ENCODE peak calls at places on chromosomes 7 and 10, in six cellular contexts. G is HCT116, R is K562, V is Peyer's patch, K is adrenal gland, S is heart left ventricle. X is an unnamed sample.

GRCh38 chr7:74002474-74003017 is 25.4 kb upstream of the ELN start:
- DNase-seq in G (peak; percentile 58), R (no peak), V (no peak), K (peak; percentile 58), S (peak; percentile 83), X (peak; percentile 41)

GRCh38 chr7:85483205-85483604 is 296.3 kb upstream of the SEMA3D start:
- DNase-seq in G (no peak), R (no peak), V (no peak), K (no peak), S (no peak), X (no peak)

GRCh38 chr10:52316500-52316899 is 2.4 kb downstream of the DKK1 start:
- DNase-seq in G (no peak), R (no peak), V (no peak), K (no peak), S (no peak), X (no peak)

GRCh38 chr10:71677261-71677660 is 42.3 kb downstream of the C10orf105 start:
- DNase-seq in G (no peak), R (no peak), V (no peak), K (no peak), S (no peak), X (no peak)

GRCh38 chr7:129009437-129009836 is 45.5 kb downstream of the TNPO3 start:
- DNase-seq in G (no peak), R (no peak), V (no peak), K (no peak), S (no peak), X (no peak)

GRCh38 chr10:11112718-11113117 is 95.0 kb downstream of the CELF2 start:
- DNase-seq in G (no peak), R (no peak), V (no peak), K (no peak), S (no peak), X (no peak)

GRCh38 chr10:13707156-13707881 is 120.6 kb downstream of the PRPF18 start:
- DNase-seq in G (no peak), R (peak; percentile 65), V (no peak), K (peak; percentile 86), S (peak; percentile 86), X (peak; percentile 80)

GRCh38 chr10:28432210-28432676 is 100.7 kb upstream of the WAC start:
- DNase-seq in G (peak; percentile 70), R (peak; percentile 75), V (peak; percentile 17), K (peak; percentile 80), S (no peak), X (peak; percentile 29)

GRCh38 chr7:35416568-35416967 is 162.7 kb upstream of the TBX20 start:
- DNase-seq in G (no peak), R (no peak), V (no peak), K (no peak), S (no peak), X (no peak)

GRCh38 chr10:28711776-28712175 is 34.5 kb downstream of the BAMBI start:
- DNase-seq in G (no peak), R (no peak), V (no peak), K (no peak), S (no peak), X (no peak)

GRCh38 chr7:83166781-83167180 is 4.1 kb upstream of the PCLO start:
- DNase-seq in G (no peak), R (no peak), V (no peak), K (no peak), S (no peak), X (no peak)

GRCh38 chr10:110413049-110413783 is 84.5 kb upstream of the DUSP5 start:
- DNase-seq in G (no peak), R (no peak), V (no peak), K (no peak), S (no peak), X (no peak)

GRCh38 chr7:130649004-130649790 is 19.4 kb downstream of the COPG2 start:
- DNase-seq in G (peak; percentile 68), R (no peak), V (no peak), K (no peak), S (no peak), X (no peak)

GRCh38 chr10:45420453-45421192 is 46.6 kb downstream of the ALOX5 start:
- DNase-seq in G (no peak), R (no peak), V (peak; percentile 78), K (peak; percentile 90), S (peak; percentile 87), X (peak; percentile 69)

GRCh38 chr10:21336476-21337170 is 188.9 kb downstream of the SKIDA1 start:
- DNase-seq in G (peak; percentile 84), R (peak; percentile 84), V (no peak), K (peak; percentile 91), S (peak; percentile 65), X (peak; percentile 24)

GRCh38 chr7:30247546-30248386 is 36.6 kb upstream of the ZNRF2 start:
- DNase-seq in G (no peak), R (no peak), V (no peak), K (no peak), S (no peak), X (no peak)

GRCh38 chr7:27115161-27116018 is 12.9 kb upstream of the HOXA2 start:
- DNase-seq in G (peak; percentile 96), R (no peak), V (no peak), K (no peak), S (no peak), X (no peak)
- TF ChIP-seq POLR2A in G (no peak), R (no peak), V (peak; percentile 37), K (no peak), S (no peak), X (no peak)

GRCh38 chr10:124056337-124056980 is 36.9 kb downstream of the CHST15 start:
- DNase-seq in G (no peak), R (no peak), V (no peak), K (no peak), S (no peak), X (no peak)

GRCh38 chr10:124060148-124060720 is 33.2 kb downstream of the CHST15 start:
- DNase-seq in G (no peak), R (no peak), V (no peak), K (no peak), S (no peak), X (no peak)

GRCh38 chr10:124059552-124059951 is 33.8 kb downstream of the CHST15 start:
- DNase-seq in G (no peak), R (no peak), V (no peak), K (no peak), S (no peak), X (no peak)

GRCh38 chr10:124058346-124059003 is 34.9 kb downstream of the CHST15 start:
- DNase-seq in G (no peak), R (no peak), V (no peak), K (no peak), S (no peak), X (no peak)

GRCh38 chr10:124057580-124057979 is 35.8 kb downstream of the CHST15 start:
- DNase-seq in G (no peak), R (no peak), V (no peak), K (no peak), S (no peak), X (no peak)
- TF ChIP-seq POLR2A in G (no peak), R (no peak), V (no peak), K (no peak), S (no peak), X (no peak)

DNA sequence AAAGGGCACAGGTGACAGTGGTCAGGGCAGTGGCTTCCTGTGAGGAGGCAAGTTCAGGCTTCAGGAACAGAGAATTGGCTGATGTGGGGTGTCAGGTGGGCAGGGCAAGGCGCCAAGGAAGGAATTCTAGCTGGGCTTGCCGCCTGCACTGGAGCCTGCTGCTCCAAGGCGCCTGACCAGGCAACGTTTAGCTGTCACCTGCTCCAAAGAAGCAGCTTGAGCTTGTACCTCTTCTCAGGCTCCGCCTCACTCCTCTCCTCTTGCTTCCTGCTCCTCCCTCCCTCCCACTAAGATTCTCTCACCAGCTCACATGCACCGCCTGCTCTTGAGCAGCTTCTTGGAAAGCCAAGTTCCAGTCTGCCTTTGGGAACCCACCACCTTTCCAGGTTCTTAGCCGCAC is 187.4 kb upstream of the GRB10 start:
- DNase-seq in G (no peak), R (no peak), V (no peak), K (no peak), S (no peak), X (no peak)
- TF ChIP-seq POLR2A in G (no peak), R (no peak), V (no peak), K (no peak), S (no peak), X (no peak)

DNA sequence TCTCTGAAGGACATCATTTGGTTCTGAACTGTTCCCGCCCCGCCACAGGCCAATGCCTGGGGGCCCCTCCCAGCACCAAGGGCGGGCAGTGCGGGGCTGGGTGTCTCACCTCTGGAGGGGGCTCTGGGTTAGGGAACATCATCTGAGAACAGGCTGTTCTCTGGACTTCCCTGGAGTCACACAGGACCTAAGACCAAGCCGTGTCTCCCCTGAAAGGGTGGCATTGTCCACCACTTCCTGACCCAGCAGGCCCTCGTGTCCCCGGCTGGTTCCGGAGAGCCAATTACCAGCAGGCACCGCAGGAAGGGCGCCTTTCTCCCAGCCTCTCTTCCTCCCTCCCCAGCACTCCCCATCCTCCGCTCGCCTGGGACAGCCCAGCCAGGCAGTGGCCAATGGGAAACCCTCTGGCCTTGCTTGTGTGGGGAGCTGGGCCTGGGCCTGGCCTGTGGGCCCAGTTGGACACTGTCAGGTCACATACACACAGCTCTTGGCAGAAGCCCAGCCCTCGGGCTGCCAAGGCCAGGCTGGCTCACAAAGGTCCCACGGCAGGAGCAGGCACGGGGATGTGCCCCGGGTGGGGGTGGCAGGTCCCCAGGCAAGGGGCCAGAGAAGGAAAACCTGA is 119.5 kb downstream of the SPDYE5 start:
- DNase-seq in G (no peak), R (no peak), V (no peak), K (peak; percentile 98), S (peak; percentile 88), X (peak; percentile 45)
- TF ChIP-seq POLR2A in G (no peak), R (no peak), V (no peak), K (peak; percentile 6), S (no peak), X (no peak)

GRCh38 chr7:117673367-117673766 is 193.5 kb downstream of the CFTR start:
- DNase-seq in G (no peak), R (no peak), V (no peak), K (peak; percentile 52), S (no peak), X (no peak)
- TF ChIP-seq POLR2A in G (no peak), R (no peak), V (no peak), K (no peak), S (no peak), X (no peak)

GRCh38 chr10:73460897-73461296 is 27.5 kb upstream of the MSS51 start:
- DNase-seq in G (no peak), R (no peak), V (no peak), K (no peak), S (no peak), X (no peak)

GRCh38 chr10:73459683-73460314 is 26.4 kb upstream of the MSS51 start:
- DNase-seq in G (no peak), R (peak; percentile 17), V (no peak), K (no peak), S (no peak), X (no peak)

DNA sequence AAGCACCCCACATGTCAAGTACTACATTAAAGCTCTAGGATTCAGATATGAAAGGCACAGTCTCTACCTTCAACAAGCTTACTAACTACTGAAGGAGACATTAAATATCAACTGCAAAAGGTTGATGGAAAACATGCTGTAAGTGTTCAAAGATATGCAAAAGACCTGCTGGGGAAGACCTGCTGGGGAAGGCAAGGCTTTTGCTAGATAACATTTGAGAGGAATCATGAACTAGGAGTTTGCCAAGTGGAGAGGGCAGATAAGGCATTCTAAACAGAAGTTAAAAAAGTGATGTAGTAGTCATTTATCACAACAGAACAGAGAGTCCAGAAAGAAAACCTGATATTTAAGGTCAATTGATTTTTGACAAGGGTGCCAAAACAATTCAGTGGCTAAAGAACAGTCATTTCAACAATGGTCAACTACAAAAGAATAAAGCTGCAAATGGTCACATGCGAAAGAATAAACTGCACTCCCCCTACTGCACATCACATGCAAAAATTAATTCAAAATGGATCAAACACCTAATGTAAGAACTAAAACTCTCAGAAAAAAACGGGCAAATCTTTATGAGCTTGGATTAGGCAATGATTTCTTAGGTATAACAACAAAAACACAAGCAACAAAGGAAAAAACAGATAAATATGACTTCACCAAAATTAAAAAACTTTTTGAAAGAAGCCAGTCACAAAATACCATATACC is 23.0 kb upstream of the MSS51 start:
- DNase-seq in G (no peak), R (peak; percentile 93), V (no peak), K (no peak), S (no peak), X (no peak)
- TF ChIP-seq POLR2A in G (no peak), R (no peak), V (no peak), K (no peak), S (no peak), X (no peak)